ENCODE peak calls at places on chromosomes 5 and 9, in eight cellular contexts. Y is Ammon's horn; H is M059J; Z is WTC11; G is NCI-H774; N is activated T-helper 1 cell treated with anti-CD3 and anti-CD28 coated beads, Interleukin-12 subunit alpha, Interleukin-12 subunit beta, Interleukin-2, Interleukin-4 antibody, amounts not matched to agents 30 ng/mL and 10 ng/mL and 1 ng/mL, durations not matched to agents 14 hours and 24 hours and 36 hours; J is SK-N-MC; O is bronchial epithelial cell. V is an unnamed sample.

GRCh38 chr5:27561408-27561807 is 523.0 kb upstream of the CDH9 start:
- DNase-seq in Y (no peak), O (no peak), N (no peak), H (no peak), G (no peak), Z (no peak), J (no peak), V (no peak)

GRCh38 chr9:92468206-92468605 is 14.1 kb downstream of the ASPN start:
- DNase-seq in G (no peak), Z (no peak), Y (peak), J (no peak), N (no peak), O (peak), H (peak), V (no peak)

GRCh38 chr5:137802282-137803210 is 48.4 kb upstream of the HNRNPA0 start:
- DNase-seq in J (no peak), G (no peak), N (no peak), H (no peak), Z (no peak), Y (no peak), O (no peak), V (no peak)

GRCh38 chr9:133979124-133979920 is 12.8 kb downstream of the VAV2 start:
- DNase-seq in Y (peak), N (no peak), J (no peak), O (no peak), H (no peak), G (no peak), Z (peak), V (no peak)

GRCh38 chr5:61603211-61603908 is 271.3 kb downstream of the ZSWIM6 start:
- DNase-seq in N (no peak), Z (peak), H (peak), Y (peak), J (no peak), G (no peak), O (no peak), V (peak)

GRCh38 chr9:131503626-131504465 is 1.1 kb downstream of the POMT1 start:
- DNase-seq in J (no peak), H (peak), G (no peak), N (peak), Z (peak), O (peak), Y (no peak), V (peak)

GRCh38 chr9:86503281-86503680 is 149.1 kb upstream of the TUT7 start:
- DNase-seq in G (no peak), O (no peak), Z (no peak), Y (no peak), H (no peak), N (no peak), J (no peak), V (no peak)

GRCh38 chr5:154189256-154189818 is 1.2 kb upstream of the GALNT10 start:
- DNase-seq in N (no peak), Z (no peak), H (peak), J (no peak), G (no peak), O (no peak), Y (peak), V (no peak)

GRCh38 chr9:6197330-6197729 is 18.3 kb upstream of the IL33 start:
- DNase-seq in H (peak), N (no peak), O (peak), J (no peak), Z (no peak), G (no peak), Y (no peak), V (peak)

GRCh38 chr9:72440383-72440782 is 75.4 kb upstream of the ZFAND5 start:
- DNase-seq in J (no peak), H (no peak), O (no peak), Y (peak), N (no peak), G (no peak), Z (no peak), V (no peak)

GRCh38 chr5:1177826-1178528 is 23.4 kb upstream of the SLC6A19 start:
- DNase-seq in Y (no peak), N (no peak), J (no peak), G (no peak), O (no peak), Z (no peak), H (no peak), V (no peak)

GRCh38 chr9:89539374-89539773 is 41.5 kb upstream of the SEMA4D start:
- DNase-seq in Y (no peak), H (no peak), G (no peak), J (no peak), N (no peak), O (no peak), Z (no peak), V (no peak)

GRCh38 chr5:51382759-51383493 is at the start of gene ISL1:
- DNase-seq in N (no peak), G (peak), H (peak), O (peak), Z (peak), Y (peak), J (no peak), V (peak)

GRCh38 chr5:156120777-156121176 is 206.2 kb upstream of the SGCD start:
- DNase-seq in G (no peak), H (no peak), Y (no peak), J (no peak), N (no peak), Z (no peak), O (no peak), V (no peak)

GRCh38 chr9:137490532-137491186 is 31.5 kb upstream of the NSMF start:
- DNase-seq in G (no peak), Z (no peak), O (no peak), Y (no peak), H (no peak), J (no peak), N (no peak), V (no peak)

GRCh38 chr9:127498298-127498697 is 47.0 kb downstream of the LRSAM1 start:
- DNase-seq in H (no peak), N (no peak), J (no peak), G (no peak), Y (no peak), Z (no peak), O (peak), V (no peak)

GRCh38 chr5:56160723-56161445 is 72.2 kb downstream of the ANKRD55 start:
- DNase-seq in J (no peak), N (no peak), O (no peak), G (no peak), Z (no peak), H (no peak), Y (no peak), V (no peak)

GRCh38 chr9:109100543-109101201 is 19.1 kb downstream of the TMEM245 start:
- DNase-seq in G (no peak), J (no peak), Y (no peak), H (no peak), Z (no peak), N (no peak), O (no peak), V (peak)

GRCh38 chr5:55480781-55481180 is 54.0 kb downstream of the PLPP1 start:
- DNase-seq in H (no peak), Y (no peak), Z (no peak), O (peak), G (no peak), J (no peak), N (no peak), V (no peak)

V was measured in endodermal cell.